ENCODE peak calls at places on chromosome 6, in ten cellular contexts. Z is caudate nucleus; D is NCI-H187 treated with DMSO at 0.1 percent for 48 hours; L is stimulated activated CD8-positive, alpha-beta memory T cell treated with anti-CD3 and anti-CD28 coated beads, Interleukin-12 subunit alpha, Interleukin-12 subunit beta, amount 100 ng/mL, for 1 hour; W is KBM-7; X is H54; N is H1; I is stimulated activated CD4-positive, alpha-beta T cell treated with anti-CD3 and anti-CD28 coated beads, Interleukin-15, amount 100 ng/mL, for 1 hour; C is ecto neural progenitor cell; G is endothelial cell of umbilical vein. B is an unnamed sample.

GRCh38 chr6:75735491-75736186 is 13.4 kb upstream of the MYO6 start:
- DNase-seq in N (no peak), D (no peak), X (no peak), G (peak), C (no peak), L (no peak), Z (no peak), W (no peak), I (no peak), B (no peak)

GRCh38 chr6:126293891-126294524 is 45.9 kb upstream of the CENPW start:
- DNase-seq in L (no peak), C (no peak), W (no peak), D (no peak), Z (no peak), N (no peak), G (no peak), I (no peak), X (no peak), B (no peak)

GRCh38 chr6:15644904-15645303 is 17.9 kb downstream of the DTNBP1 start:
- DNase-seq in W (no peak), C (no peak), D (no peak), G (no peak), X (no peak), I (no peak), L (no peak), N (no peak), Z (no peak), B (no peak)

GRCh38 chr6:83966539-83966938 is 67.0 kb upstream of the MRAP2 start:
- DNase-seq in D (no peak), I (no peak), C (no peak), X (no peak), W (no peak), N (no peak), G (no peak), Z (no peak), L (no peak), B (no peak)

GRCh38 chr6:11921017-11921438 is 91.1 kb upstream of the HIVEP1 start:
- DNase-seq in L (no peak), W (no peak), X (peak), Z (no peak), N (no peak), G (peak), D (no peak), I (no peak), C (no peak), B (no peak)

GRCh38 chr6:112691289-112691688 is 344.2 kb downstream of the RFPL4B start:
- DNase-seq in G (peak), W (no peak), L (no peak), D (no peak), N (no peak), X (peak), I (no peak), C (no peak), Z (no peak), B (no peak)

GRCh38 chr6:118708055-118708454 is 56.7 kb upstream of the CEP85L start:
- DNase-seq in I (no peak), G (peak), Z (no peak), X (no peak), N (no peak), W (no peak), L (no peak), C (no peak), D (no peak), B (no peak)

GRCh38 chr6:136766274-136766673 is 26.0 kb downstream of the MAP3K5 start:
- DNase-seq in D (no peak), X (no peak), I (no peak), L (no peak), C (no peak), N (no peak), W (no peak), Z (no peak), G (no peak), B (no peak)

GRCh38 chr6:131400054-131400781 is 172.8 kb upstream of the ARG1 start:
- DNase-seq in N (no peak), X (no peak), W (no peak), L (no peak), C (no peak), D (no peak), Z (no peak), I (no peak), G (peak), B (no peak)

GRCh38 chr6:90941885-90942284 is 355.0 kb upstream of the MAP3K7 start:
- DNase-seq in C (no peak), W (no peak), L (no peak), D (no peak), X (no peak), I (no peak), N (no peak), G (no peak), Z (no peak), B (no peak)

GRCh38 chr6:164130151-164130550 is 715.6 kb downstream of the QKI start:
- DNase-seq in C (no peak), G (no peak), X (no peak), N (no peak), L (no peak), W (no peak), Z (no peak), D (no peak), I (no peak), B (peak)

GRCh38 chr6:124977067-124977908 is 15.1 kb downstream of the RNF217 start:
- DNase-seq in W (no peak), G (no peak), X (no peak), C (no peak), Z (no peak), I (no peak), L (no peak), D (no peak), N (no peak), B (no peak)

GRCh38 chr6:64990652-64991304 is 716.2 kb downstream of the EYS start:
- DNase-seq in D (no peak), G (no peak), Z (no peak), I (no peak), L (no peak), X (no peak), W (no peak), C (no peak), N (no peak), B (no peak)

B was measured in breast epithelium.